ENCODE peak calls at places on chromosome 2, in seven cellular contexts. G is NB4; K is stomach; F is stimulated activated CD4-positive, alpha-beta T cell treated with anti-CD3 and anti-CD28 coated beads, TNF-alpha, amount 100 ng/mL, for 4 hours; B is left ventricle myocardium inferior; O is endothelial cell; W is frontal cortex. X is an unnamed sample.

GRCh38 chr2:144513388-144514100 is 6.4 kb downstream of the ZEB2 start:
- DNase-seq in G (no peak), K (no peak), F (no peak), B (no peak), O (no peak), W (no peak), X (no peak)

GRCh38 chr2:6932833-6933232 is 15.6 kb downstream of the RNF144A start:
- DNase-seq in G (no peak), K (no peak), F (no peak), B (no peak), O (no peak), W (no peak), X (no peak)

GRCh38 chr2:45166229-45166890 is 157.1 kb upstream of the SIX2 start:
- DNase-seq in G (no peak), K (no peak), F (no peak), B (no peak), O (no peak), W (no peak), X (no peak)

GRCh38 chr2:137951606-137952005 is 12.7 kb upstream of the HNMT start:
- DNase-seq in G (no peak), K (no peak), F (no peak), B (no peak), O (no peak), W (no peak), X (no peak)

GRCh38 chr2:137525644-137526190 is 438.6 kb upstream of the HNMT start:
- DNase-seq in G (no peak), K (no peak), F (no peak), B (no peak), O (no peak), W (no peak), X (no peak)

GRCh38 chr2:242011516-242011915 is 142.0 kb downstream of the RTP5 start:
- DNase-seq in G (no peak), K (no peak), F (no peak), B (no peak), O (no peak), W (no peak), X (no peak)

GRCh38 chr2:86314125-86314524 is 23.3 kb downstream of the REEP1 start:
- DNase-seq in G (no peak), K (peak; percentile 5), F (no peak), B (no peak), O (no peak), W (no peak), X (no peak)

GRCh38 chr2:127453392-127454171 is 35.4 kb downstream of the PROC start:
- DNase-seq in G (peak; percentile 60), K (no peak), F (no peak), B (no peak), O (no peak), W (no peak), X (no peak)

GRCh38 chr2:37020212-37020886 is 54.0 kb upstream of the STRN start:
- DNase-seq in G (no peak), K (peak; percentile 71), F (no peak), B (peak; percentile 84), O (no peak), W (no peak), X (no peak)

GRCh38 chr2:130985831-130986649 is 107.2 kb downstream of the FAM168B start:
- DNase-seq in G (no peak), K (no peak), F (no peak), B (no peak), O (no peak), W (no peak), X (no peak)

GRCh38 chr2:37191747-37192146 is 3.3 kb upstream of the SULT6B1 start:
- DNase-seq in G (peak; percentile 32), K (no peak), F (no peak), B (no peak), O (no peak), W (no peak), X (no peak)

X was measured in T-helper 2 cell.